ENCODE peak calls at places on chromosome 16, in seven cellular contexts. One of them, this sample, is unnamed.

GRCh38 chr16:51431517-51432241 is 280.6 kb upstream of the SALL1 start:
- DNase-seq in GM12878: no peak
- DNase-seq in H1: no peak
- DNase-seq in A549: peak; percentile 6
- DNase-seq in IMR-90: peak; percentile 99
- DNase-seq in K562: no peak
- DNase-seq in HepG2: no peak
- DNase-seq in this sample: no peak

GRCh38 chr16:50876263-50876662 is 134.4 kb downstream of the CYLD start:
- DNase-seq in GM12878: no peak
- DNase-seq in H1: no peak
- DNase-seq in A549: no peak
- DNase-seq in IMR-90: no peak
- DNase-seq in K562: no peak
- DNase-seq in HepG2: no peak
- DNase-seq in this sample: no peak

GRCh38 chr16:12160249-12160648 is 183.7 kb downstream of the SNX29 start:
- DNase-seq in GM12878: no peak
- DNase-seq in H1: no peak
- DNase-seq in A549: no peak
- DNase-seq in IMR-90: no peak
- DNase-seq in K562: no peak
- DNase-seq in HepG2: no peak
- DNase-seq in this sample: no peak

GRCh38 chr16:6247771-6248170 is 1084.9 kb upstream of the RBFOX1 start:
- DNase-seq in GM12878: no peak
- DNase-seq in H1: no peak
- DNase-seq in A549: no peak
- DNase-seq in IMR-90: no peak
- DNase-seq in K562: no peak
- DNase-seq in HepG2: no peak
- DNase-seq in this sample: no peak

GRCh38 chr16:57740423-57741071 is 5.0 kb downstream of the KATNB1 start:
- DNase-seq in GM12878: no peak
- DNase-seq in H1: no peak
- DNase-seq in A549: no peak
- DNase-seq in IMR-90: no peak
- DNase-seq in K562: no peak
- DNase-seq in HepG2: no peak
- DNase-seq in this sample: no peak

GRCh38 chr16:89010210-89010925 is 33.4 kb upstream of the CBFA2T3 start:
- DNase-seq in GM12878: no peak
- DNase-seq in H1: no peak
- DNase-seq in A549: no peak
- DNase-seq in IMR-90: no peak
- DNase-seq in K562: no peak
- DNase-seq in HepG2: no peak
- DNase-seq in this sample: no peak

GRCh38 chr16:79261461-79261860 is 339.1 kb downstream of the MAF start:
- DNase-seq in GM12878: no peak
- DNase-seq in H1: peak; percentile 29
- DNase-seq in A549: no peak
- DNase-seq in IMR-90: no peak
- DNase-seq in K562: peak; percentile 45
- DNase-seq in HepG2: peak; percentile 21
- DNase-seq in this sample: no peak

GRCh38 chr16:75263963-75264445 is 12.6 kb upstream of the BCAR1 start:
- DNase-seq in GM12878: no peak
- DNase-seq in H1: no peak
- DNase-seq in A549: no peak
- DNase-seq in IMR-90: no peak
- DNase-seq in K562: no peak
- DNase-seq in HepG2: no peak
- DNase-seq in this sample: no peak

DNA sequence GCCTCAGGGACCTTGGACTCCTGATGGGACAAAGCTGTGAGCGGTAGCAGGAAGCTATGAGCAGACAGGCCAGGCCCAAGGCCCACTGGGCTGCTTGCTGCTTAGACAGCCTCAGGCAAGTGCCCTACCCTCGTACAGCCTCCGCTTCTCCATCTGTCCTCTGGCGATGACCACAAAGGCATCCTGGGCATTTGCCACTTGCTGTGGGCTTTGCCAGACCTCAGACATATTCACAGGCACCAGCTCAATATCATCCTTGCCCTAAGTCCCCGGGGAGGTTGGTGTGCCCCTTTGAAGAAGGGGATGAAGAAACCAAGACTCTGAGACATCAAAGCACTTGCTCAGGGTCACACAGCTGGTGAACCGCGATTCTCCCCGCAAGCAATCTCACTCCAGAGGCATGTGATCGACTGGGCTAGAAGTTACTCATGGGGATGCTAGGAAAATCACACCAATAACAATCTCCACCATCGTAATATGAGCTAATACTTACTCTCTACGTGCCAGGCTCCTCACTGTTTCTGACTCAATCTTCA is 21.7 kb downstream of the PPL start:
- DNase-seq in GM12878: no peak
- DNase-seq in H1: no peak
- DNase-seq in A549: no peak
- DNase-seq in IMR-90: peak; percentile 96
- DNase-seq in K562: no peak
- DNase-seq in HepG2: peak; percentile 31
- DNase-seq in this sample: peak; percentile 57
- TF ChIP-seq CEBPB in GM12878: no peak
- TF ChIP-seq CEBPB in H1: no peak
- TF ChIP-seq CEBPB in A549: no peak
- TF ChIP-seq CEBPB in IMR-90: peak; percentile 70
- TF ChIP-seq CEBPB in K562: no peak
- TF ChIP-seq CEBPB in HepG2: no peak
- TF ChIP-seq CEBPB in this sample: no peak

GRCh38 chr16:53899471-53899870 is 195.5 kb downstream of the FTO start:
- DNase-seq in GM12878: no peak
- DNase-seq in H1: no peak
- DNase-seq in A549: no peak
- DNase-seq in IMR-90: no peak
- DNase-seq in K562: no peak
- DNase-seq in HepG2: peak; percentile 23
- DNase-seq in this sample: no peak
- TF ChIP-seq CEBPB in GM12878: no peak
- TF ChIP-seq CEBPB in H1: no peak
- TF ChIP-seq CEBPB in A549: no peak
- TF ChIP-seq CEBPB in IMR-90: no peak
- TF ChIP-seq CEBPB in K562: no peak
- TF ChIP-seq CEBPB in HepG2: no peak
- TF ChIP-seq CEBPB in this sample: no peak

GRCh38 chr16:30997887-30998711 is 12.3 kb downstream of the STX1B start:
- DNase-seq in GM12878: no peak
- DNase-seq in H1: no peak
- DNase-seq in A549: peak; percentile 89
- DNase-seq in IMR-90: peak; percentile 84
- DNase-seq in K562: no peak
- DNase-seq in HepG2: peak; percentile 49
- DNase-seq in this sample: peak; percentile 21
- TF ChIP-seq CEBPB in GM12878: no peak
- TF ChIP-seq CEBPB in H1: no peak
- TF ChIP-seq CEBPB in A549: no peak
- TF ChIP-seq CEBPB in IMR-90: no peak
- TF ChIP-seq CEBPB in K562: no peak
- TF ChIP-seq CEBPB in HepG2: no peak
- TF ChIP-seq CEBPB in this sample: no peak

GRCh38 chr16:86066755-86067154 is 167.8 kb downstream of the IRF8 start:
- DNase-seq in GM12878: no peak
- DNase-seq in H1: no peak
- DNase-seq in A549: no peak
- DNase-seq in IMR-90: no peak
- DNase-seq in K562: no peak
- DNase-seq in HepG2: no peak
- DNase-seq in this sample: no peak

GRCh38 chr16:86065711-86066110 is 166.7 kb downstream of the IRF8 start:
- DNase-seq in GM12878: no peak
- DNase-seq in H1: no peak
- DNase-seq in A549: no peak
- DNase-seq in IMR-90: no peak
- DNase-seq in K562: peak; percentile 55
- DNase-seq in HepG2: no peak
- DNase-seq in this sample: no peak

GRCh38 chr16:86067936-86068335 is 169.0 kb downstream of the IRF8 start:
- DNase-seq in GM12878: no peak
- DNase-seq in H1: no peak
- DNase-seq in A549: no peak
- DNase-seq in IMR-90: no peak
- DNase-seq in K562: no peak
- DNase-seq in HepG2: no peak
- DNase-seq in this sample: no peak

GRCh38 chr16:86068722-86069121 is 169.8 kb downstream of the IRF8 start:
- DNase-seq in GM12878: no peak
- DNase-seq in H1: no peak
- DNase-seq in A549: no peak
- DNase-seq in IMR-90: no peak
- DNase-seq in K562: no peak
- DNase-seq in HepG2: no peak
- DNase-seq in this sample: no peak

DNA sequence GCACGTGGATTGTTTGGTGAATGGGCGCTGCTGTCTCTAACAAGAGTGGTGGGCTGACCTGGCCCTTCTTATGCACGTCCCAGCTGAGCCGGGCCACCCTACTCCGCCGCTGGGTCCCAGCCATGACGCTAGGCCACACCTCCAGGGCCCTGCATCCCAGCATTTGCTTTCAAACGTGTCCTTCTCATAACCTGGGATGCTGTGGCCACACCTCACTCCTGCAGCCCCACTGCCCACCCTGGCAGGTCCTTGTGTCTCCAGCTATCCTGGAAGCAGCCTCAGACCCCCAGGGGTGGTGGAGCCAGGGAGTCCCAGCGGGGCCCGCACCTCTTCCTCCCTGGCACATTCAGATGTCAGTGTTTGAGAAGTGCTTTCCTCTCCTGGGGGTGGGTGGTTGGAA is 168.6 kb downstream of the IRF8 start:
- DNase-seq in GM12878: no peak
- DNase-seq in H1: no peak
- DNase-seq in A549: no peak
- DNase-seq in IMR-90: no peak
- DNase-seq in K562: no peak
- DNase-seq in HepG2: no peak
- DNase-seq in this sample: no peak
- TF ChIP-seq CEBPB in GM12878: no peak
- TF ChIP-seq CEBPB in H1: no peak
- TF ChIP-seq CEBPB in A549: no peak
- TF ChIP-seq CEBPB in IMR-90: no peak
- TF ChIP-seq CEBPB in K562: no peak
- TF ChIP-seq CEBPB in HepG2: no peak
- TF ChIP-seq CEBPB in this sample: no peak

GRCh38 chr16:71287454-71287853 is 1.7 kb downstream of the CMTR2 start:
- DNase-seq in GM12878: no peak
- DNase-seq in H1: no peak
- DNase-seq in A549: no peak
- DNase-seq in IMR-90: no peak
- DNase-seq in K562: no peak
- DNase-seq in HepG2: no peak
- DNase-seq in this sample: no peak

GRCh38 chr16:71288890-71289731 is at the start of gene CMTR2:
- DNase-seq in GM12878: peak; percentile 86
- DNase-seq in H1: peak; percentile 97
- DNase-seq in A549: peak; percentile 95
- DNase-seq in IMR-90: peak; percentile 97
- DNase-seq in K562: peak; percentile 98
- DNase-seq in HepG2: peak; percentile 97
- DNase-seq in this sample: peak; percentile 95

GRCh38 chr16:71289732-71290062 is 495 bp upstream of the CMTR2 start:
- DNase-seq in GM12878: no peak
- DNase-seq in H1: no peak
- DNase-seq in A549: no peak
- DNase-seq in IMR-90: no peak
- DNase-seq in K562: no peak
- DNase-seq in HepG2: no peak
- DNase-seq in this sample: no peak

GRCh38 chr16:71287903-71288302 is 1.3 kb downstream of the CMTR2 start:
- DNase-seq in GM12878: no peak
- DNase-seq in H1: no peak
- DNase-seq in A549: no peak
- DNase-seq in IMR-90: no peak
- DNase-seq in K562: no peak
- DNase-seq in HepG2: no peak
- DNase-seq in this sample: no peak

GRCh38 chr16:71288570-71288889 is 672 bp downstream of the CMTR2 start:
- DNase-seq in GM12878: no peak
- DNase-seq in H1: no peak
- DNase-seq in A549: no peak
- DNase-seq in IMR-90: peak; percentile 10
- DNase-seq in K562: no peak
- DNase-seq in HepG2: no peak
- DNase-seq in this sample: no peak
- TF ChIP-seq CEBPB in GM12878: no peak
- TF ChIP-seq CEBPB in H1: no peak
- TF ChIP-seq CEBPB in A549: no peak
- TF ChIP-seq CEBPB in IMR-90: no peak
- TF ChIP-seq CEBPB in K562: no peak
- TF ChIP-seq CEBPB in HepG2: no peak
- TF ChIP-seq CEBPB in this sample: no peak

DNA sequence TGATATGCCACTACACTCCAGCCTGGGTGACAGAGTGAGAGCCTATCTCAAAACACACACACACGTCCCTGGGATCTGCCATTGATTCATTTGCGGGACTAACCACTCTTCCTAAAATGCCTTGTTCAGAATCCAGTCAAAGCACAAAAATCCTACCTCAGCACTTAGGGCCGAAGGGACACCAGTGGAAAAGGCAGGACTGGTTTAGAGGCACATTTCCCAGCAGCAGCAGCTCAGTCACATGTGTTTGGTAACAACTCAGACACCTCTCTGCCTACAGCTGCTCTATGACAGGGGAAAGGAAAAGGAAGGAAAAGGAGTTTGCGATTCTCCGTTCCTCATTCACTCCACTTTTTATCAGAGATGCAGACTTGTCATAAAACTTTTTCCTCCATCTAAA is 12.2 kb downstream of the KNOP1 start:
- DNase-seq in GM12878: no peak
- DNase-seq in H1: no peak
- DNase-seq in A549: no peak
- DNase-seq in IMR-90: no peak
- DNase-seq in K562: no peak
- DNase-seq in HepG2: no peak
- DNase-seq in this sample: no peak
- TF ChIP-seq CEBPB in GM12878: no peak
- TF ChIP-seq CEBPB in H1: no peak
- TF ChIP-seq CEBPB in A549: no peak
- TF ChIP-seq CEBPB in IMR-90: no peak
- TF ChIP-seq CEBPB in K562: no peak
- TF ChIP-seq CEBPB in HepG2: no peak
- TF ChIP-seq CEBPB in this sample: no peak

DNA sequence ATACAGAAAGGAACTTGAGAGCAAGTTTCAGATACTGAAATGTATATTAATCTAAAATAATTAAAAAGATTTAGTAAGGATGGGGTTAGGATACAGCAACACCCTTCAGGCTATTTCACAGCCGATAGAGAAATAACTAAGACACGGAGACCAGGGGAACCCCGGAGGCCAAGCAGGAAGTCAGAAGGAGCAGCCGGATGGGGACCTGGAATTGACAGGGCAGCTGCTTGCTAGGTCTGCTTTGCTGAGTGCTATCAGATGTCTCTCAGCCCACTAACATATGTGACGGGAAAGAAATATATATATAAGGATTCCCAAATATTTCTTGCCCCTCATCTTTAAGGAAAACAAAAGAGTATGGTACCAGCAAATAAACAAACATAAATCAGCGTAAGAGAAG is 154.1 kb upstream of the CDH5 start:
- DNase-seq in GM12878: no peak
- DNase-seq in H1: no peak
- DNase-seq in A549: no peak
- DNase-seq in IMR-90: no peak
- DNase-seq in K562: no peak
- DNase-seq in HepG2: no peak
- DNase-seq in this sample: no peak
- TF ChIP-seq CEBPB in GM12878: no peak
- TF ChIP-seq CEBPB in H1: no peak
- TF ChIP-seq CEBPB in A549: no peak
- TF ChIP-seq CEBPB in IMR-90: no peak
- TF ChIP-seq CEBPB in K562: no peak
- TF ChIP-seq CEBPB in HepG2: no peak
- TF ChIP-seq CEBPB in this sample: no peak

This sample was measured in HCT116.